ENCODE peak calls at places on chromosomes 7 and 10, in five cellular contexts. U is fibroblast of lung; C is left ventricle myocardium superior; G is stimulated activated naive CD8-positive, alpha-beta T cell treated with anti-CD3 and anti-CD28 coated beads, Interleukin-15, Interleukin-2, amounts not matched to agents 100 U/mL and 50 U/mL, for 24 hours; O is AG10803. P is an unnamed sample.

GRCh38 chr7:134533288-134533771 is 6.0 kb downstream of the AKR1B10 start:
- DNase-seq in U (peak), C (no peak), G (no peak), O (peak), P (no peak)

GRCh38 chr7:22726345-22726848 is 603 bp upstream of the IL6 start:
- DNase-seq in U (peak), C (no peak), G (peak), O (peak), P (no peak)

GRCh38 chr10:25725917-25726716 is 207.9 kb upstream of the MYO3A start:
- DNase-seq in U (peak), C (no peak), G (peak), O (peak), P (no peak)

GRCh38 chr10:46216836-46217748 is 69.7 kb upstream of the ANTXRL start:
- DNase-seq in U (no peak), C (peak), G (no peak), O (no peak), P (no peak)

GRCh38 chr10:15462253-15462885 is 91.3 kb upstream of the FAM171A1 start:
- DNase-seq in U (no peak), C (no peak), G (no peak), O (peak), P (no peak)

GRCh38 chr7:13231216-13231615 is 543.8 kb downstream of the ARL4A start:
- DNase-seq in U (no peak), C (no peak), G (no peak), O (no peak), P (no peak)

GRCh38 chr7:80508440-80508839 is 3.4 kb downstream of the GNAT3 start:
- DNase-seq in U (peak), C (no peak), G (no peak), O (no peak), P (no peak)

GRCh38 chr7:41942468-41943097 is 239.7 kb upstream of the INHBA start:
- DNase-seq in U (peak), C (no peak), G (no peak), O (no peak), P (no peak)

GRCh38 chr10:125878957-125879835 is 1.9 kb downstream of the DHX32 start:
- DNase-seq in U (peak), C (no peak), G (no peak), O (peak), P (no peak)

GRCh38 chr7:148708026-148708685 is 9.5 kb downstream of the CUL1 start:
- DNase-seq in U (no peak), C (no peak), G (no peak), O (no peak), P (no peak)

GRCh38 chr7:23347682-23348180 is 48.6 kb downstream of the MALSU1 start:
- DNase-seq in U (peak), C (no peak), G (no peak), O (peak), P (no peak)

GRCh38 chr10:125291841-125292240 is 131.5 kb upstream of the CTBP2 start:
- DNase-seq in U (no peak), C (no peak), G (no peak), O (no peak), P (no peak)

GRCh38 chr7:78777844-78778243 is 675.6 kb downstream of the MAGI2 start:
- DNase-seq in U (peak), C (no peak), G (no peak), O (no peak), P (no peak)

GRCh38 chr10:127215882-127216281 is 19.5 kb upstream of the INSYN2A start:
- DNase-seq in U (no peak), C (no peak), G (no peak), O (no peak), P (no peak)

GRCh38 chr7:22647451-22648257 is 79.3 kb upstream of the IL6 start:
- DNase-seq in U (peak), C (no peak), G (no peak), O (peak), P (no peak)

GRCh38 chr7:56222866-56223265 is 106.6 kb upstream of the NUPR2 start:
- DNase-seq in U (no peak), C (no peak), G (no peak), O (no peak), P (no peak)

GRCh38 chr7:107742678-107743566 is 1.0 kb upstream of the CBLL1 start:
- DNase-seq in U (no peak), C (peak), G (peak), O (no peak), P (peak)

GRCh38 chr7:64590971-64591370 is 28.1 kb upstream of the ZNF680 start:
- DNase-seq in U (no peak), C (no peak), G (no peak), O (no peak), P (no peak)

GRCh38 chr10:90920986-90921643 is at the start of gene ANKRD1:
- DNase-seq in U (peak), C (peak), G (no peak), O (peak), P (no peak)

GRCh38 chr7:33581239-33581638 is 324.1 kb upstream of the BMPER start:
- DNase-seq in U (no peak), C (no peak), G (no peak), O (no peak), P (no peak)

GRCh38 chr10:91681361-91682276 is 48.7 kb upstream of the PPP1R3C start:
- DNase-seq in U (peak), C (peak), G (no peak), O (no peak), P (no peak)

GRCh38 chr10:62459072-62459471 is 84.9 kb downstream of the ZNF365 start:
- DNase-seq in U (peak), C (no peak), G (no peak), O (peak), P (no peak)

GRCh38 chr10:45379891-45380540 is 6.0 kb downstream of the ALOX5 start:
- DNase-seq in U (no peak), C (peak), G (no peak), O (no peak), P (no peak)

GRCh38 chr7:27198871-27199801 is 755 bp downstream of the HOXA13 start:
- DNase-seq in U (no peak), C (no peak), G (no peak), O (peak), P (no peak)

GRCh38 chr7:79828866-79829265 is 305.8 kb upstream of the GNAI1 start:
- DNase-seq in U (no peak), C (no peak), G (no peak), O (no peak), P (no peak)

GRCh38 chr10:118041316-118041715 is 5.4 kb downstream of the RAB11FIP2 start:
- DNase-seq in U (peak), C (no peak), G (no peak), O (peak), P (no peak)

GRCh38 chr10:12777840-12778585 is 223.5 kb downstream of the CCDC3 start:
- DNase-seq in U (no peak), C (peak), G (peak), O (no peak), P (no peak)